ENCODE peak calls at places on chromosomes 4 and X, in eight cellular contexts. One of them, this sample, is unnamed.

GRCh38 chrX:121754301-121754700 is 706.9 kb downstream of the GLUD2 start:
- DNase-seq in fibroblast of pulmonary artery: no peak
- DNase-seq in thoracic aorta: no peak
- DNase-seq in cardiac fibroblast: no peak
- DNase-seq in GM06990: no peak
- DNase-seq in ovary: no peak
- DNase-seq in left lung: no peak
- DNase-seq in cardiac muscle cell: no peak
- DNase-seq in this sample: no peak

GRCh38 chr4:100539706-100540105 is 21.9 kb upstream of the EMCN start:
- DNase-seq in fibroblast of pulmonary artery: no peak
- DNase-seq in thoracic aorta: no peak
- DNase-seq in cardiac fibroblast: no peak
- DNase-seq in GM06990: no peak
- DNase-seq in ovary: no peak
- DNase-seq in left lung: no peak
- DNase-seq in cardiac muscle cell: no peak
- DNase-seq in this sample: no peak

GRCh38 chr4:712916-713632 is 7.4 kb downstream of the PCGF3 start:
- DNase-seq in fibroblast of pulmonary artery: no peak
- DNase-seq in thoracic aorta: no peak
- DNase-seq in cardiac fibroblast: no peak
- DNase-seq in GM06990: no peak
- DNase-seq in ovary: no peak
- DNase-seq in left lung: no peak
- DNase-seq in cardiac muscle cell: no peak
- DNase-seq in this sample: no peak

GRCh38 chr4:128868758-128869157 is 59.3 kb downstream of the JADE1 start:
- DNase-seq in fibroblast of pulmonary artery: peak
- DNase-seq in thoracic aorta: no peak
- DNase-seq in cardiac fibroblast: peak
- DNase-seq in GM06990: no peak
- DNase-seq in ovary: no peak
- DNase-seq in left lung: no peak
- DNase-seq in cardiac muscle cell: no peak
- DNase-seq in this sample: peak

GRCh38 chr4:186770446-186771175 is 47.0 kb upstream of the FAT1 start:
- DNase-seq in fibroblast of pulmonary artery: peak
- DNase-seq in thoracic aorta: no peak
- DNase-seq in cardiac fibroblast: peak
- DNase-seq in GM06990: no peak
- DNase-seq in ovary: no peak
- DNase-seq in left lung: no peak
- DNase-seq in cardiac muscle cell: no peak
- DNase-seq in this sample: peak

GRCh38 chrX:72276478-72276953 is 532 bp downstream of the RPS4X start:
- DNase-seq in fibroblast of pulmonary artery: no peak
- DNase-seq in thoracic aorta: no peak
- DNase-seq in cardiac fibroblast: peak
- DNase-seq in GM06990: no peak
- DNase-seq in ovary: no peak
- DNase-seq in left lung: no peak
- DNase-seq in cardiac muscle cell: no peak
- DNase-seq in this sample: no peak

GRCh38 chr4:95190751-95191436 is 357.9 kb downstream of the UNC5C start:
- DNase-seq in fibroblast of pulmonary artery: no peak
- DNase-seq in thoracic aorta: no peak
- DNase-seq in cardiac fibroblast: no peak
- DNase-seq in GM06990: no peak
- DNase-seq in ovary: no peak
- DNase-seq in left lung: no peak
- DNase-seq in cardiac muscle cell: peak
- DNase-seq in this sample: no peak

GRCh38 chrX:76076124-76076523 is 96.7 kb upstream of the PBDC1 start:
- DNase-seq in fibroblast of pulmonary artery: no peak
- DNase-seq in thoracic aorta: no peak
- DNase-seq in cardiac fibroblast: no peak
- DNase-seq in GM06990: no peak
- DNase-seq in ovary: no peak
- DNase-seq in left lung: no peak
- DNase-seq in cardiac muscle cell: no peak
- DNase-seq in this sample: no peak

GRCh38 chr4:52234539-52235174 is 183.6 kb downstream of the SPATA18 start:
- DNase-seq in fibroblast of pulmonary artery: peak
- DNase-seq in thoracic aorta: no peak
- DNase-seq in cardiac fibroblast: peak
- DNase-seq in GM06990: no peak
- DNase-seq in ovary: peak
- DNase-seq in left lung: no peak
- DNase-seq in cardiac muscle cell: peak
- DNase-seq in this sample: peak

GRCh38 chrX:19794690-19795089 is 92.7 kb downstream of the SH3KBP1 start:
- DNase-seq in fibroblast of pulmonary artery: peak
- DNase-seq in thoracic aorta: no peak
- DNase-seq in cardiac fibroblast: peak
- DNase-seq in GM06990: no peak
- DNase-seq in ovary: no peak
- DNase-seq in left lung: no peak
- DNase-seq in cardiac muscle cell: no peak
- DNase-seq in this sample: no peak

GRCh38 chr4:143016171-143016570 is 168.5 kb upstream of the USP38 start:
- DNase-seq in fibroblast of pulmonary artery: no peak
- DNase-seq in thoracic aorta: no peak
- DNase-seq in cardiac fibroblast: no peak
- DNase-seq in GM06990: no peak
- DNase-seq in ovary: no peak
- DNase-seq in left lung: no peak
- DNase-seq in cardiac muscle cell: no peak
- DNase-seq in this sample: no peak

GRCh38 chrX:118780915-118781314 is 42.7 kb upstream of the ZCCHC12 start:
- DNase-seq in fibroblast of pulmonary artery: peak
- DNase-seq in thoracic aorta: no peak
- DNase-seq in cardiac fibroblast: peak
- DNase-seq in GM06990: no peak
- DNase-seq in ovary: no peak
- DNase-seq in left lung: no peak
- DNase-seq in cardiac muscle cell: no peak
- DNase-seq in this sample: peak

GRCh38 chr4:187065396-187065795 is 341.7 kb upstream of the FAT1 start:
- DNase-seq in fibroblast of pulmonary artery: no peak
- DNase-seq in thoracic aorta: no peak
- DNase-seq in cardiac fibroblast: no peak
- DNase-seq in GM06990: no peak
- DNase-seq in ovary: no peak
- DNase-seq in left lung: no peak
- DNase-seq in cardiac muscle cell: no peak
- DNase-seq in this sample: no peak

GRCh38 chr4:10380695-10381094 is 76.5 kb downstream of the ZNF518B start:
- DNase-seq in fibroblast of pulmonary artery: peak
- DNase-seq in thoracic aorta: no peak
- DNase-seq in cardiac fibroblast: peak
- DNase-seq in GM06990: no peak
- DNase-seq in ovary: no peak
- DNase-seq in left lung: no peak
- DNase-seq in cardiac muscle cell: no peak
- DNase-seq in this sample: no peak

GRCh38 chrX:39592776-39593175 is 505.0 kb downstream of the BCOR start:
- DNase-seq in fibroblast of pulmonary artery: peak
- DNase-seq in thoracic aorta: no peak
- DNase-seq in cardiac fibroblast: peak
- DNase-seq in GM06990: no peak
- DNase-seq in ovary: no peak
- DNase-seq in left lung: no peak
- DNase-seq in cardiac muscle cell: no peak
- DNase-seq in this sample: peak

GRCh38 chr4:9944431-9945425 is 76.6 kb downstream of the SLC2A9 start:
- DNase-seq in fibroblast of pulmonary artery: no peak
- DNase-seq in thoracic aorta: no peak
- DNase-seq in cardiac fibroblast: no peak
- DNase-seq in GM06990: no peak
- DNase-seq in ovary: no peak
- DNase-seq in left lung: no peak
- DNase-seq in cardiac muscle cell: no peak
- DNase-seq in this sample: no peak

GRCh38 chr4:39642885-39643550 is 4.4 kb upstream of the SMIM14 start:
- DNase-seq in fibroblast of pulmonary artery: peak
- DNase-seq in thoracic aorta: no peak
- DNase-seq in cardiac fibroblast: peak
- DNase-seq in GM06990: no peak
- DNase-seq in ovary: no peak
- DNase-seq in left lung: no peak
- DNase-seq in cardiac muscle cell: no peak
- DNase-seq in this sample: peak

GRCh38 chr4:34157546-34157945 is 2086.8 kb downstream of the ARAP2 start:
- DNase-seq in fibroblast of pulmonary artery: no peak
- DNase-seq in thoracic aorta: no peak
- DNase-seq in cardiac fibroblast: no peak
- DNase-seq in GM06990: no peak
- DNase-seq in ovary: no peak
- DNase-seq in left lung: no peak
- DNase-seq in cardiac muscle cell: no peak
- DNase-seq in this sample: peak

GRCh38 chrX:109862386-109862910 is 129.4 kb upstream of the ACSL4 start:
- DNase-seq in fibroblast of pulmonary artery: no peak
- DNase-seq in thoracic aorta: no peak
- DNase-seq in cardiac fibroblast: no peak
- DNase-seq in GM06990: no peak
- DNase-seq in ovary: no peak
- DNase-seq in left lung: no peak
- DNase-seq in cardiac muscle cell: no peak
- DNase-seq in this sample: no peak

GRCh38 chr4:6192245-6192644 is 8.1 kb downstream of the JAKMIP1 start:
- DNase-seq in fibroblast of pulmonary artery: no peak
- DNase-seq in thoracic aorta: no peak
- DNase-seq in cardiac fibroblast: no peak
- DNase-seq in GM06990: no peak
- DNase-seq in ovary: no peak
- DNase-seq in left lung: no peak
- DNase-seq in cardiac muscle cell: no peak
- DNase-seq in this sample: no peak

DNA sequence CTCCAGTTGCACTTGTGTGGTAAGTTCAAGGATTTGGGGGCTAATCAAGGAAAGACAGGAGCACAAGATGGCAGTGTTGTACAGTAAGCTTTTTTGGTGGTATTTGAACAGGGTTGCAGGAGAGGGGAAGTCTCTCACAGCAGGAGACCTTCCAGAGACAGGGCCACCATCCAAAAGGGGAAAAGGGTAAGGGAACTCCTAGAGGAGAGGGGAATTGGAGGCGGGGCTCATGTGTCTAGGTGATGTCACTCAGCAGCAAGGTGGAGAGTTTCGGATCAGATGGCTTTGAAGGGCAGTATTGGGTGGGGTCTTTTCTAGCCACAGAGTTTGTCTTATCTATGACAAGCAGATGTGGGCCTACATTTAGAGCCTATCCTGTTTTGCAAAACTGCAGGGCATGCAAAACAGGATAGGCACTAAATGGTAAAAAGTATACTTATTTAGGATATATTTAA is 13.4 kb upstream of the RNF175 start:
- DNase-seq in fibroblast of pulmonary artery: no peak
- DNase-seq in thoracic aorta: no peak
- DNase-seq in cardiac fibroblast: no peak
- DNase-seq in GM06990: no peak
- DNase-seq in ovary: no peak
- DNase-seq in left lung: no peak
- DNase-seq in cardiac muscle cell: no peak
- DNase-seq in this sample: peak
- TF ChIP-seq CTCF in fibroblast of pulmonary artery: no peak
- TF ChIP-seq CTCF in thoracic aorta: no peak
- TF ChIP-seq CTCF in cardiac fibroblast: peak
- TF ChIP-seq CTCF in GM06990: no peak
- TF ChIP-seq CTCF in ovary: no peak
- TF ChIP-seq CTCF in left lung: no peak
- TF ChIP-seq CTCF in cardiac muscle cell: no peak
- TF ChIP-seq CTCF in this sample: peak

GRCh38 chr4:96312049-96312685 is 472.3 kb downstream of the PDHA2 start:
- DNase-seq in fibroblast of pulmonary artery: peak
- DNase-seq in thoracic aorta: no peak
- DNase-seq in cardiac fibroblast: peak
- DNase-seq in GM06990: no peak
- DNase-seq in ovary: no peak
- DNase-seq in left lung: no peak
- DNase-seq in cardiac muscle cell: no peak
- DNase-seq in this sample: no peak
- H3K4me3 ChIP-seq in fibroblast of pulmonary artery: peak
- H3K4me3 ChIP-seq in thoracic aorta: peak
- H3K4me3 ChIP-seq in cardiac fibroblast: peak
- H3K4me3 ChIP-seq in GM06990: no peak
- H3K4me3 ChIP-seq in ovary: no peak
- H3K4me3 ChIP-seq in left lung: no peak
- H3K4me3 ChIP-seq in cardiac muscle cell: no peak
- H3K4me3 ChIP-seq in this sample: no peak

GRCh38 chr4:151770154-151770553 is 9.3 kb upstream of the GATB start:
- DNase-seq in fibroblast of pulmonary artery: no peak
- DNase-seq in thoracic aorta: no peak
- DNase-seq in cardiac fibroblast: no peak
- DNase-seq in GM06990: no peak
- DNase-seq in ovary: no peak
- DNase-seq in left lung: no peak
- DNase-seq in cardiac muscle cell: no peak
- DNase-seq in this sample: no peak

GRCh38 chr4:151768835-151769234 is 8.0 kb upstream of the GATB start:
- DNase-seq in fibroblast of pulmonary artery: no peak
- DNase-seq in thoracic aorta: no peak
- DNase-seq in cardiac fibroblast: no peak
- DNase-seq in GM06990: no peak
- DNase-seq in ovary: no peak
- DNase-seq in left lung: no peak
- DNase-seq in cardiac muscle cell: no peak
- DNase-seq in this sample: no peak

GRCh38 chr4:151772322-151772721 is 11.5 kb upstream of the GATB start:
- DNase-seq in fibroblast of pulmonary artery: no peak
- DNase-seq in thoracic aorta: no peak
- DNase-seq in cardiac fibroblast: no peak
- DNase-seq in GM06990: no peak
- DNase-seq in ovary: no peak
- DNase-seq in left lung: no peak
- DNase-seq in cardiac muscle cell: no peak
- DNase-seq in this sample: no peak

GRCh38 chr4:151771664-151772063 is 10.9 kb upstream of the GATB start:
- DNase-seq in fibroblast of pulmonary artery: no peak
- DNase-seq in thoracic aorta: no peak
- DNase-seq in cardiac fibroblast: peak
- DNase-seq in GM06990: no peak
- DNase-seq in ovary: no peak
- DNase-seq in left lung: no peak
- DNase-seq in cardiac muscle cell: no peak
- DNase-seq in this sample: peak

GRCh38 chr4:151766691-151767090 is 5.9 kb upstream of the GATB start:
- DNase-seq in fibroblast of pulmonary artery: no peak
- DNase-seq in thoracic aorta: no peak
- DNase-seq in cardiac fibroblast: no peak
- DNase-seq in GM06990: no peak
- DNase-seq in ovary: no peak
- DNase-seq in left lung: no peak
- DNase-seq in cardiac muscle cell: no peak
- DNase-seq in this sample: no peak
- TF ChIP-seq CTCF in fibroblast of pulmonary artery: no peak
- TF ChIP-seq CTCF in thoracic aorta: no peak
- TF ChIP-seq CTCF in cardiac fibroblast: no peak
- TF ChIP-seq CTCF in GM06990: peak
- TF ChIP-seq CTCF in ovary: no peak
- TF ChIP-seq CTCF in left lung: no peak
- TF ChIP-seq CTCF in cardiac muscle cell: no peak
- TF ChIP-seq CTCF in this sample: no peak

GRCh38 chrX:427812-428725 is 41.4 kb upstream of the PPP2R3B start:
- DNase-seq in fibroblast of pulmonary artery: peak
- DNase-seq in thoracic aorta: no peak
- DNase-seq in cardiac fibroblast: no peak
- DNase-seq in GM06990: no peak
- DNase-seq in ovary: no peak
- DNase-seq in left lung: no peak
- DNase-seq in cardiac muscle cell: peak
- DNase-seq in this sample: no peak
- H3K4me3 ChIP-seq in fibroblast of pulmonary artery: peak
- H3K4me3 ChIP-seq in thoracic aorta: peak
- H3K4me3 ChIP-seq in cardiac fibroblast: no peak
- H3K4me3 ChIP-seq in GM06990: no peak
- H3K4me3 ChIP-seq in ovary: no peak
- H3K4me3 ChIP-seq in left lung: no peak
- H3K4me3 ChIP-seq in cardiac muscle cell: peak
- H3K4me3 ChIP-seq in this sample: no peak

This sample was measured in fibroblast of mammary gland.